ENCODE peak calls at places on chromosome 11, in five cellular contexts. A, Z, H, D and P are unnamed samples.

GRCh38 chr11:97973352-97973857 is 1047.3 kb upstream of the CNTN5 start:
- DNase-seq in A (no peak), Z (no peak), H (no peak), D (no peak), P (no peak)

GRCh38 chr11:4459470-4459869 is 10.4 kb downstream of the OR52K2 start:
- DNase-seq in A (no peak), Z (no peak), H (no peak), D (peak; percentile 63), P (no peak)

GRCh38 chr11:10899542-10899830 is 41.6 kb upstream of the ZBED5 start:
- DNase-seq in A (no peak), Z (no peak), H (no peak), D (no peak), P (peak; percentile 17)

GRCh38 chr11:123630126-123630531 is 24.3 kb downstream of the SCN3B start:
- DNase-seq in A (no peak), Z (no peak), H (no peak), D (no peak), P (no peak)

GRCh38 chr11:8207080-8208000 is 38.5 kb upstream of the RIC3 start:
- DNase-seq in A (no peak), Z (no peak), H (no peak), D (no peak), P (no peak)

GRCh38 chr11:132610216-132610615 is 922.1 kb downstream of the OPCML start:
- DNase-seq in A (no peak), Z (no peak), H (no peak), D (no peak), P (no peak)

GRCh38 chr11:504053-504993 is 2.7 kb downstream of the RNH1 start:
- DNase-seq in A (peak; percentile 37), Z (peak; percentile 21), H (no peak), D (peak; percentile 65), P (no peak)

GRCh38 chr11:73812234-73812633 is 24.6 kb downstream of the MRPL48 start:
- DNase-seq in A (no peak), Z (no peak), H (no peak), D (no peak), P (no peak)

GRCh38 chr11:22920939-22921565 is 60.8 kb upstream of the CCDC179 start:
- DNase-seq in A (peak; percentile 7), Z (peak; percentile 13), H (no peak), D (peak; percentile 74), P (no peak)

GRCh38 chr11:16789061-16789415 is 50.6 kb downstream of the C11orf58 start:
- DNase-seq in A (no peak), Z (no peak), H (no peak), D (no peak), P (no peak)

GRCh38 chr11:133339495-133340140 is 192.7 kb downstream of the OPCML start:
- DNase-seq in A (no peak), Z (no peak), H (no peak), D (no peak), P (no peak)

GRCh38 chr11:125448136-125448535 is 47.9 kb downstream of the FEZ1 start:
- DNase-seq in A (no peak), Z (no peak), H (no peak), D (no peak), P (no peak)

GRCh38 chr11:63839508-63840355 is 822 bp downstream of the MARK2 start:
- DNase-seq in A (peak; percentile 30), Z (no peak), H (no peak), D (peak; percentile 63), P (no peak)